ENCODE peak calls at places on chromosomes 5 and 9, in nine cellular contexts. R, C, G, P, I, T, H, Q and J are unnamed samples.

GRCh38 chr9:130008577-130008976 is 34.4 kb downstream of the FNBP1 start:
- DNase-seq in T (no peak), G (no peak), Q (no peak), I (no peak), R (no peak), P (no peak), H (no peak), C (no peak), J (no peak)

GRCh38 chr5:10307206-10308148 is at the start of gene CMBL:
- DNase-seq in I (peak), G (peak), R (peak), P (peak), T (peak), C (peak), H (no peak), Q (peak), J (no peak)

GRCh38 chr5:172153695-172154094 is 34.3 kb downstream of the STK10 start:
- DNase-seq in Q (no peak), H (no peak), I (no peak), G (no peak), P (no peak), C (no peak), R (no peak), T (no peak), J (no peak)

GRCh38 chr5:34687269-34688011 is 31.3 kb downstream of the RAI14 start:
- DNase-seq in T (peak), Q (no peak), H (no peak), C (no peak), I (peak), R (peak), P (no peak), G (no peak), J (no peak)

GRCh38 chr9:98504883-98505282 is 203.9 kb downstream of the GABBR2 start:
- DNase-seq in Q (no peak), G (no peak), R (no peak), I (no peak), P (no peak), T (no peak), C (no peak), H (no peak), J (no peak)

GRCh38 chr5:59275537-59276276 is 617.8 kb downstream of the PDE4D start:
- DNase-seq in G (no peak), T (peak), Q (no peak), R (peak), H (no peak), I (peak), P (no peak), C (peak), J (no peak)

GRCh38 chr5:179288101-179288808 is 57.0 kb downstream of the ADAMTS2 start:
- DNase-seq in I (no peak), P (no peak), G (no peak), Q (no peak), H (no peak), R (no peak), T (no peak), C (no peak), J (no peak)

GRCh38 chr5:60633336-60633735 is 66.6 kb downstream of the DEPDC1B start:
- DNase-seq in Q (no peak), R (no peak), T (peak), C (no peak), P (no peak), I (peak), G (no peak), H (no peak), J (no peak)

GRCh38 chr9:79049371-79049770 is 522.4 kb upstream of the TLE4 start:
- DNase-seq in Q (no peak), H (no peak), C (no peak), R (no peak), I (no peak), T (no peak), P (no peak), G (no peak), J (no peak)

GRCh38 chr9:21395778-21396717 is 10.8 kb upstream of the IFNA2 start:
- DNase-seq in P (peak), T (peak), I (peak), R (peak), G (peak), Q (peak), H (peak), C (peak), J (peak)

GRCh38 chr9:106467847-106468163 is 395.2 kb upstream of the ZNF462 start:
- DNase-seq in P (no peak), C (no peak), T (peak), R (no peak), G (no peak), I (no peak), H (no peak), Q (no peak), J (no peak)

GRCh38 chr5:91038180-91038808 is 344.8 kb downstream of the ARRDC3 start:
- DNase-seq in H (no peak), I (no peak), G (no peak), R (no peak), P (no peak), Q (no peak), T (no peak), C (no peak), J (no peak)

GRCh38 chr5:35880166-35880565 is 23.5 kb downstream of the IL7R start:
- DNase-seq in C (no peak), T (no peak), G (no peak), I (no peak), H (no peak), R (no peak), Q (no peak), P (no peak), J (no peak)

GRCh38 chr9:133889498-133890301 is 102.4 kb downstream of the VAV2 start:
- DNase-seq in H (no peak), C (no peak), R (peak), T (no peak), I (no peak), P (no peak), G (no peak), Q (no peak), J (no peak)

GRCh38 chr9:97802276-97802675 is 50.8 kb upstream of the FOXE1 start:
- DNase-seq in R (peak), G (no peak), P (no peak), H (no peak), T (peak), C (no peak), I (peak), Q (no peak), J (no peak)

GRCh38 chr9:87771251-87772006 is 45.5 kb downstream of the CTSL start:
- DNase-seq in H (no peak), P (no peak), Q (no peak), C (peak), I (no peak), G (no peak), R (no peak), T (no peak), J (no peak)

GRCh38 chr9:32403567-32403966 is 19.1 kb downstream of the ACO1 start:
- DNase-seq in G (no peak), Q (no peak), P (no peak), T (no peak), R (no peak), I (no peak), C (no peak), H (no peak), J (no peak)

GRCh38 chr5:91425046-91425445 is 41.9 kb upstream of the ARRDC3 start:
- DNase-seq in C (no peak), G (no peak), T (no peak), H (no peak), P (no peak), I (no peak), R (no peak), Q (no peak), J (no peak)

GRCh38 chr9:38068616-38068865 is 486 bp downstream of the SHB start:
- DNase-seq in Q (no peak), I (peak), P (no peak), G (peak), C (peak), T (peak), H (peak), R (peak), J (peak)

GRCh38 chr9:72251589-72251988 is 102.3 kb downstream of the GDA start:
- DNase-seq in C (no peak), R (no peak), Q (no peak), H (no peak), T (no peak), G (no peak), P (no peak), I (no peak), J (no peak)

GRCh38 chr5:53557386-53557785 is 3.1 kb upstream of the NDUFS4 start:
- DNase-seq in P (no peak), I (peak), Q (no peak), H (no peak), R (no peak), T (no peak), C (no peak), G (no peak), J (no peak)

GRCh38 chr9:130948266-130948665 is 9.2 kb upstream of the FIBCD1 start:
- DNase-seq in I (no peak), H (no peak), Q (no peak), R (no peak), G (no peak), C (no peak), T (no peak), P (no peak), J (no peak)

GRCh38 chr9:31542384-31543055 is 841.9 kb upstream of the ACO1 start:
- DNase-seq in T (peak), Q (no peak), I (peak), R (peak), P (no peak), G (no peak), H (peak), C (peak), J (peak)

GRCh38 chr5:167766957-167767356 is 524.5 kb upstream of the WWC1 start:
- DNase-seq in Q (no peak), P (no peak), I (no peak), G (no peak), H (no peak), T (no peak), R (no peak), C (no peak), J (no peak)

GRCh38 chr5:96733771-96734498 is 71.8 kb downstream of the CAST start:
- DNase-seq in C (no peak), P (no peak), T (no peak), H (no peak), G (no peak), Q (no peak), I (no peak), R (no peak), J (no peak)

GRCh38 chr5:59564895-59565294 is 328.6 kb downstream of the PDE4D start:
- DNase-seq in H (no peak), T (no peak), P (no peak), I (no peak), G (no peak), Q (no peak), R (no peak), C (no peak), J (no peak)

GRCh38 chr9:135797507-135798302 is 95.7 kb downstream of the KCNT1 start:
- DNase-seq in I (peak), R (peak), C (peak), P (no peak), H (no peak), Q (peak), T (peak), G (peak), J (no peak)

GRCh38 chr5:170437621-170438375 is 48.6 kb upstream of the KCNMB1 start:
- DNase-seq in G (no peak), T (no peak), C (no peak), P (no peak), R (no peak), Q (no peak), H (no peak), I (no peak), J (no peak)

GRCh38 chr5:146894763-146895521 is 16.4 kb upstream of the PPP2R2B start:
- DNase-seq in T (no peak), H (no peak), I (no peak), R (no peak), P (no peak), G (no peak), Q (no peak), C (no peak), J (no peak)

GRCh38 chr9:37336150-37336549 is 86.3 kb upstream of the GRHPR start:
- DNase-seq in G (no peak), H (no peak), Q (no peak), P (no peak), R (no peak), T (no peak), C (no peak), I (no peak), J (no peak)

GRCh38 chr5:111132731-111133435 is 40.7 kb downstream of the WDR36 start:
- DNase-seq in P (no peak), G (no peak), T (no peak), C (no peak), I (no peak), Q (no peak), H (no peak), R (no peak), J (no peak)

GRCh38 chr5:175059687-175060194 is 335.4 kb downstream of the MSX2 start:
- DNase-seq in C (peak), T (no peak), G (no peak), I (no peak), Q (peak), P (no peak), H (no peak), R (peak), J (no peak)